ENCODE peak calls at places on chromosomes 2 and 18, in ten cellular contexts. One of them, this sample, is unnamed.

GRCh38 chr2:219514196-219514761 is at the start of gene ASIC4:
- DNase-seq in psoas muscle: no peak
- DNase-seq in heart left ventricle: no peak
- DNase-seq in cardiac muscle cell: peak; percentile 62
- DNase-seq in sigmoid colon: no peak
- DNase-seq in pancreas: no peak
- DNase-seq in brain microvascular endothelial cell: no peak
- DNase-seq in CD4-positive, alpha-beta memory T cell: no peak
- DNase-seq in tibial artery: no peak
- DNase-seq in NT2/D1: no peak
- DNase-seq in this sample: peak; percentile 79

GRCh38 chr18:61967242-61967891 is 74.6 kb upstream of the RNF152 start:
- DNase-seq in pancreas: no peak
- DNase-seq in tibial artery: no peak
- DNase-seq in sigmoid colon: no peak
- DNase-seq in brain microvascular endothelial cell: no peak
- DNase-seq in CD4-positive, alpha-beta memory T cell: no peak
- DNase-seq in cardiac muscle cell: no peak
- DNase-seq in heart left ventricle: no peak
- DNase-seq in NT2/D1: no peak
- DNase-seq in psoas muscle: no peak
- DNase-seq in this sample: no peak

GRCh38 chr2:18749912-18750526 is 160.7 kb upstream of the NT5C1B start:
- DNase-seq in CD4-positive, alpha-beta memory T cell: no peak
- DNase-seq in pancreas: no peak
- DNase-seq in NT2/D1: peak; percentile 25
- DNase-seq in brain microvascular endothelial cell: peak; percentile 60
- DNase-seq in psoas muscle: peak; percentile 21
- DNase-seq in tibial artery: peak; percentile 62
- DNase-seq in heart left ventricle: no peak
- DNase-seq in cardiac muscle cell: peak; percentile 68
- DNase-seq in sigmoid colon: peak; percentile 77
- DNase-seq in this sample: peak; percentile 7

GRCh38 chr2:86225581-86225980 is 26.3 kb downstream of the MRPL35 start:
- DNase-seq in sigmoid colon: peak; percentile 92
- DNase-seq in CD4-positive, alpha-beta memory T cell: no peak
- DNase-seq in NT2/D1: no peak
- DNase-seq in heart left ventricle: peak; percentile 85
- DNase-seq in cardiac muscle cell: peak; percentile 29
- DNase-seq in pancreas: no peak
- DNase-seq in brain microvascular endothelial cell: peak; percentile 12
- DNase-seq in tibial artery: peak; percentile 70
- DNase-seq in psoas muscle: peak; percentile 64
- DNase-seq in this sample: no peak

GRCh38 chr18:5106730-5107129 is 90.3 kb downstream of the AKAIN1 start:
- DNase-seq in CD4-positive, alpha-beta memory T cell: no peak
- DNase-seq in psoas muscle: no peak
- DNase-seq in pancreas: no peak
- DNase-seq in cardiac muscle cell: no peak
- DNase-seq in brain microvascular endothelial cell: no peak
- DNase-seq in NT2/D1: no peak
- DNase-seq in heart left ventricle: no peak
- DNase-seq in sigmoid colon: no peak
- DNase-seq in tibial artery: no peak
- DNase-seq in this sample: no peak

GRCh38 chr2:231922945-231923344 is 3.3 kb downstream of the NPPC start:
- DNase-seq in NT2/D1: no peak
- DNase-seq in sigmoid colon: no peak
- DNase-seq in pancreas: peak; percentile 24
- DNase-seq in psoas muscle: no peak
- DNase-seq in tibial artery: peak; percentile 9
- DNase-seq in cardiac muscle cell: no peak
- DNase-seq in brain microvascular endothelial cell: no peak
- DNase-seq in CD4-positive, alpha-beta memory T cell: no peak
- DNase-seq in heart left ventricle: peak; percentile 32
- DNase-seq in this sample: peak; percentile 21

GRCh38 chr18:3037423-3037915 is 24.5 kb upstream of the LPIN2 start:
- DNase-seq in cardiac muscle cell: no peak
- DNase-seq in psoas muscle: no peak
- DNase-seq in heart left ventricle: no peak
- DNase-seq in brain microvascular endothelial cell: peak; percentile 57
- DNase-seq in NT2/D1: no peak
- DNase-seq in sigmoid colon: no peak
- DNase-seq in tibial artery: no peak
- DNase-seq in CD4-positive, alpha-beta memory T cell: no peak
- DNase-seq in pancreas: no peak
- DNase-seq in this sample: no peak

GRCh38 chr2:152924722-152925121 is 206.3 kb downstream of the ARL6IP6 start:
- DNase-seq in sigmoid colon: peak; percentile 79
- DNase-seq in CD4-positive, alpha-beta memory T cell: no peak
- DNase-seq in tibial artery: no peak
- DNase-seq in brain microvascular endothelial cell: no peak
- DNase-seq in cardiac muscle cell: no peak
- DNase-seq in pancreas: no peak
- DNase-seq in psoas muscle: no peak
- DNase-seq in heart left ventricle: no peak
- DNase-seq in NT2/D1: no peak
- DNase-seq in this sample: no peak

DNA sequence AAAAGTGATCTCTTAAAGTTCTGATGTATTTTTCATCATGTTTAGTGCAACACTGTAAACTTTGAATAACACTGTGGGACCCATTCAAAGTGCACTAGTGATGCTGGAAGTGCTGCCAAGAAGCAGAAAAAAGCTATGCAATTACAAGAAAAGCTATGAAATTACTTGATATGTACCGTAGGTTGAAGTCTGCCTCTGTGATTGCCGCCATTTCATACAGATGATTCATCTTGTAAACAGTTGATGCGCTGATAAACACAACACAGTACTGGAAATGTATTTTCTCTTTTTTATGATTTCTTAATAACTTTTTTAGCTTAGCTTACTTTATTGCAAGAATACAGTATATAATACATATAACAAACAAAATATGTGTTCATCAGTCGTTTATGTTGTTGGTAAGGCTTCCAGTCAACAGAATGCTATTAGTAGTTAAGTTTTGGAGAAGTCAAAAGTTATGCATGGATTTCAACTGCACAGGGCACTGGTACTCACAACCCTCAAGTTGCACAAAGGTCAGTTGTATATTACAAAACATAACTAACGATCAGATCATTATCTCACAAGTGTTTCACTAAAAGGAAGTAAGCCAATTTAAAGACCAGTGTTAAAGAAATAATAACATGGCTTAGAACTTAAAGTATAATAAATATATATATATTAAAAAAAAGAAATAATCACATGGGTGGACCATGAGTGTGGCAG is 82.0 kb downstream of the SGPP2 start:
- DNase-seq in tibial artery: no peak
- DNase-seq in pancreas: no peak
- DNase-seq in psoas muscle: no peak
- DNase-seq in sigmoid colon: no peak
- DNase-seq in heart left ventricle: no peak
- DNase-seq in brain microvascular endothelial cell: no peak
- DNase-seq in NT2/D1: no peak
- DNase-seq in CD4-positive, alpha-beta memory T cell: no peak
- DNase-seq in cardiac muscle cell: no peak
- DNase-seq in this sample: no peak
- H3K27me3 ChIP-seq in tibial artery: no peaks in the 10 kb centered on the region
- H3K27me3 ChIP-seq in pancreas: no peaks in the 10 kb centered on the region
- H3K27me3 ChIP-seq in psoas muscle: no peaks in the 10 kb centered on the region
- H3K27me3 ChIP-seq in sigmoid colon: no peaks in the 10 kb centered on the region
- H3K27me3 ChIP-seq in heart left ventricle: no peaks in the 10 kb centered on the region
- H3K27me3 ChIP-seq in brain microvascular endothelial cell: no peaks in the 10 kb centered on the region
- H3K27me3 ChIP-seq in NT2/D1: no peaks in the 10 kb centered on the region
- H3K27me3 ChIP-seq in CD4-positive, alpha-beta memory T cell: no peaks in the 10 kb centered on the region
- H3K27me3 ChIP-seq in cardiac muscle cell: no peaks in the 10 kb centered on the region
- H3K27me3 ChIP-seq in this sample: no peaks in the 10 kb centered on the region

GRCh38 chr18:77114070-77114563 is 18.5 kb downstream of the MBP start:
- DNase-seq in CD4-positive, alpha-beta memory T cell: no peak
- DNase-seq in heart left ventricle: no peak
- DNase-seq in psoas muscle: no peak
- DNase-seq in sigmoid colon: no peak
- DNase-seq in pancreas: no peak
- DNase-seq in tibial artery: no peak
- DNase-seq in cardiac muscle cell: no peak
- DNase-seq in NT2/D1: no peak
- DNase-seq in brain microvascular endothelial cell: no peak
- DNase-seq in this sample: no peak

GRCh38 chr18:77113361-77114069 is 19.1 kb downstream of the MBP start:
- DNase-seq in pancreas: no peak
- DNase-seq in psoas muscle: no peak
- DNase-seq in heart left ventricle: peak; percentile 45
- DNase-seq in NT2/D1: no peak
- DNase-seq in brain microvascular endothelial cell: no peak
- DNase-seq in cardiac muscle cell: no peak
- DNase-seq in CD4-positive, alpha-beta memory T cell: no peak
- DNase-seq in tibial artery: no peak
- DNase-seq in sigmoid colon: no peak
- DNase-seq in this sample: peak; percentile 44

GRCh38 chr18:77111449-77112160 is 21.0 kb downstream of the MBP start:
- DNase-seq in heart left ventricle: peak; percentile 55
- DNase-seq in pancreas: no peak
- DNase-seq in tibial artery: no peak
- DNase-seq in cardiac muscle cell: no peak
- DNase-seq in psoas muscle: no peak
- DNase-seq in brain microvascular endothelial cell: no peak
- DNase-seq in NT2/D1: no peak
- DNase-seq in CD4-positive, alpha-beta memory T cell: no peak
- DNase-seq in sigmoid colon: peak; percentile 68
- DNase-seq in this sample: no peak

GRCh38 chr18:77110936-77111335 is 21.6 kb downstream of the MBP start:
- DNase-seq in psoas muscle: no peak
- DNase-seq in NT2/D1: no peak
- DNase-seq in heart left ventricle: no peak
- DNase-seq in brain microvascular endothelial cell: no peak
- DNase-seq in CD4-positive, alpha-beta memory T cell: no peak
- DNase-seq in cardiac muscle cell: no peak
- DNase-seq in pancreas: no peak
- DNase-seq in tibial artery: no peak
- DNase-seq in sigmoid colon: no peak
- DNase-seq in this sample: no peak

DNA sequence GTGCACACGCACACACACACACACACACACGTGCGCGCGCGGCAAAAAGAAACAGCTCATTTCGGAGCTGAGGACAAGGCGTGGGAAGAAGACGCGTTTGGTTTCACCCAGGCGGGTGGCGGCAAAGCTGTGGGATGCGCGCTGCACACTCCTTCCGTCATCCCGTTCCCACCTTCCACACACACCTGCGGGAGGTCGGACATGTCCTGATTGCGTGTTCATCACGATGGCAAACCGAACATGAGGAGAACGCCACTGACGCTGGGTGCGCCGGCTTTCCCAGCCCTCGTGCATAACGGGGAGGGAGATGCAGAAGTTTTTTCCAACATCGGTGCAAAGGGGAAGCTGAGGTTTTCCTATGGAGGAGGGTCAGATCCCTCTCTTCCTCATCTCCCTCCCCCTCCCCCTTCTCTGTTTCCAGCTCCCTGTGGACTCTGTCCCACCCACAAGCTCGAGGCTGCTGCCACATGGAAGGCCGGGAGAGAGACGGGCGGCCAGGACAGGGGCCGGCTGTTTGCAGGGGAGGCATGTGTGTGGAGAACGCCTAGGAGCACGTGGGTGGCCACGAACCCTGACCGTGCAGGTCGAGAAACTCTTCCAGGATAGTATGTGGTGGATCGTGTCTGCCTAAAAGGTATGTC is 20.3 kb downstream of the MBP start:
- DNase-seq in brain microvascular endothelial cell: no peak
- DNase-seq in CD4-positive, alpha-beta memory T cell: no peak
- DNase-seq in sigmoid colon: peak; percentile 71
- DNase-seq in pancreas: no peak
- DNase-seq in cardiac muscle cell: no peak
- DNase-seq in psoas muscle: no peak
- DNase-seq in tibial artery: no peak
- DNase-seq in heart left ventricle: peak; percentile 72
- DNase-seq in NT2/D1: no peak
- DNase-seq in this sample: peak; percentile 50
- H3K4me3 ChIP-seq in brain microvascular endothelial cell: no peak overlapping the region
- H3K4me3 ChIP-seq in CD4-positive, alpha-beta memory T cell: no peak overlapping the region
- H3K4me3 ChIP-seq in sigmoid colon: peak overlapping the region; percentile 9
- H3K4me3 ChIP-seq in pancreas: no peak overlapping the region
- H3K4me3 ChIP-seq in cardiac muscle cell: no peak overlapping the region
- H3K4me3 ChIP-seq in psoas muscle: peak overlapping the region; percentile 0
- H3K4me3 ChIP-seq in tibial artery: no peak overlapping the region
- H3K4me3 ChIP-seq in heart left ventricle: no peak overlapping the region
- H3K4me3 ChIP-seq in NT2/D1: no peak overlapping the region
- H3K4me3 ChIP-seq in this sample: no peak overlapping the region

GRCh38 chr2:84885111-84885510 is 4.2 kb upstream of the TRABD2A start:
- DNase-seq in brain microvascular endothelial cell: no peak
- DNase-seq in sigmoid colon: no peak
- DNase-seq in heart left ventricle: no peak
- DNase-seq in tibial artery: no peak
- DNase-seq in pancreas: no peak
- DNase-seq in cardiac muscle cell: no peak
- DNase-seq in NT2/D1: no peak
- DNase-seq in psoas muscle: no peak
- DNase-seq in CD4-positive, alpha-beta memory T cell: no peak
- DNase-seq in this sample: no peak

GRCh38 chr2:84882775-84883550 is 2.1 kb upstream of the TRABD2A start:
- DNase-seq in CD4-positive, alpha-beta memory T cell: no peak
- DNase-seq in psoas muscle: no peak
- DNase-seq in tibial artery: no peak
- DNase-seq in sigmoid colon: no peak
- DNase-seq in pancreas: no peak
- DNase-seq in cardiac muscle cell: no peak
- DNase-seq in NT2/D1: no peak
- DNase-seq in brain microvascular endothelial cell: peak; percentile 43
- DNase-seq in heart left ventricle: no peak
- DNase-seq in this sample: no peak

GRCh38 chr2:84882415-84882738 is 1.5 kb upstream of the TRABD2A start:
- DNase-seq in NT2/D1: no peak
- DNase-seq in brain microvascular endothelial cell: no peak
- DNase-seq in heart left ventricle: no peak
- DNase-seq in cardiac muscle cell: no peak
- DNase-seq in tibial artery: no peak
- DNase-seq in psoas muscle: no peak
- DNase-seq in CD4-positive, alpha-beta memory T cell: no peak
- DNase-seq in sigmoid colon: no peak
- DNase-seq in pancreas: no peak
- DNase-seq in this sample: no peak

GRCh38 chr2:84886791-84887190 is 5.9 kb upstream of the TRABD2A start:
- DNase-seq in cardiac muscle cell: no peak
- DNase-seq in NT2/D1: no peak
- DNase-seq in brain microvascular endothelial cell: no peak
- DNase-seq in sigmoid colon: peak; percentile 36
- DNase-seq in CD4-positive, alpha-beta memory T cell: no peak
- DNase-seq in pancreas: no peak
- DNase-seq in heart left ventricle: no peak
- DNase-seq in tibial artery: no peak
- DNase-seq in psoas muscle: no peak
- DNase-seq in this sample: no peak

GRCh38 chr2:84884396-84884795 is 3.5 kb upstream of the TRABD2A start:
- DNase-seq in CD4-positive, alpha-beta memory T cell: no peak
- DNase-seq in psoas muscle: no peak
- DNase-seq in sigmoid colon: no peak
- DNase-seq in tibial artery: no peak
- DNase-seq in pancreas: no peak
- DNase-seq in heart left ventricle: no peak
- DNase-seq in NT2/D1: no peak
- DNase-seq in cardiac muscle cell: no peak
- DNase-seq in brain microvascular endothelial cell: no peak
- DNase-seq in this sample: no peak
- H3K27me3 ChIP-seq in CD4-positive, alpha-beta memory T cell: no peaks in the 10 kb centered on the region
- H3K27me3 ChIP-seq in psoas muscle: peaks cover 6% of the 10 kb centered on the region
- H3K27me3 ChIP-seq in sigmoid colon: peaks cover 18% of the 10 kb centered on the region
- H3K27me3 ChIP-seq in tibial artery: peaks cover 36% of the 10 kb centered on the region
- H3K27me3 ChIP-seq in pancreas: peaks cover 10% of the 10 kb centered on the region
- H3K27me3 ChIP-seq in heart left ventricle: peaks cover 8% of the 10 kb centered on the region
- H3K27me3 ChIP-seq in NT2/D1: peaks cover 55% of the 10 kb centered on the region
- H3K27me3 ChIP-seq in cardiac muscle cell: peaks cover 55% of the 10 kb centered on the region
- H3K27me3 ChIP-seq in brain microvascular endothelial cell: peaks cover 12% of the 10 kb centered on the region
- H3K27me3 ChIP-seq in this sample: peaks cover 28% of the 10 kb centered on the region

GRCh38 chr2:144508162-144508765 is 11.7 kb downstream of the ZEB2 start:
- DNase-seq in heart left ventricle: no peak
- DNase-seq in CD4-positive, alpha-beta memory T cell: no peak
- DNase-seq in psoas muscle: no peak
- DNase-seq in sigmoid colon: no peak
- DNase-seq in NT2/D1: no peak
- DNase-seq in pancreas: no peak
- DNase-seq in tibial artery: no peak
- DNase-seq in brain microvascular endothelial cell: no peak
- DNase-seq in cardiac muscle cell: no peak
- DNase-seq in this sample: no peak

GRCh38 chr2:144509548-144510205 is 10.2 kb downstream of the ZEB2 start:
- DNase-seq in CD4-positive, alpha-beta memory T cell: no peak
- DNase-seq in tibial artery: no peak
- DNase-seq in cardiac muscle cell: no peak
- DNase-seq in sigmoid colon: no peak
- DNase-seq in pancreas: no peak
- DNase-seq in psoas muscle: no peak
- DNase-seq in NT2/D1: no peak
- DNase-seq in brain microvascular endothelial cell: no peak
- DNase-seq in heart left ventricle: no peak
- DNase-seq in this sample: no peak

GRCh38 chr2:144507441-144508161 is 12.3 kb downstream of the ZEB2 start:
- DNase-seq in CD4-positive, alpha-beta memory T cell: no peak
- DNase-seq in heart left ventricle: no peak
- DNase-seq in sigmoid colon: no peak
- DNase-seq in NT2/D1: no peak
- DNase-seq in cardiac muscle cell: no peak
- DNase-seq in psoas muscle: no peak
- DNase-seq in brain microvascular endothelial cell: no peak
- DNase-seq in pancreas: no peak
- DNase-seq in tibial artery: no peak
- DNase-seq in this sample: no peak

GRCh38 chr2:144510206-144510991 is 9.5 kb downstream of the ZEB2 start:
- DNase-seq in tibial artery: no peak
- DNase-seq in pancreas: no peak
- DNase-seq in psoas muscle: no peak
- DNase-seq in CD4-positive, alpha-beta memory T cell: peak; percentile 51
- DNase-seq in heart left ventricle: no peak
- DNase-seq in cardiac muscle cell: peak; percentile 58
- DNase-seq in NT2/D1: peak; percentile 92
- DNase-seq in sigmoid colon: no peak
- DNase-seq in brain microvascular endothelial cell: peak; percentile 85
- DNase-seq in this sample: peak; percentile 73

DNA sequence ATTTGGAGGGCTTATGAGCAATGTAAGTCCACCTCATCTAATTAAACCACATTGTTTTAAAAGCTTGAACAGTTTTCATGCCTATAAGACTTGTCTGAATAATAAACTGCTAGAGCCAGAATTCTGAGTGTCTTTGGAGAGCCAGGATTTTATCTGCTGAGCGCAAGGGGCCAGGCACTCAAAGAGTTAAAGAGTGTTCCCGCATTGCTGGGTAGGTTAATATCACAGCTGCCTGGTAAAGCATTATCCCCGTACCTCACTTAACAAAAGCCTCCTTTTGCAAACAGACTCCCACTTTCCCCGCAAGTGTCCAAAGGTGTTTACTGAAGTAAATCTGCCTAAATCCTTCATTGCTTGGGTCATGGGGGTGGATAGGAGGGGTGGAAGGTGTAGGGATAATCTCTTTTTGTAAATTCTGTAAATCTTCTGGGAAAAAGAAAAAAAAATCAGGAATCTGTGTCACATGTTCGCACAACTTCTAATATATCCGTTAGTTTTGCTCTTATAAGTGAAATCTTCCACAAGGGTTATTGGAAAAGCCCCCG is 10.8 kb downstream of the ZEB2 start:
- DNase-seq in brain microvascular endothelial cell: no peak
- DNase-seq in tibial artery: no peak
- DNase-seq in NT2/D1: no peak
- DNase-seq in psoas muscle: no peak
- DNase-seq in pancreas: no peak
- DNase-seq in CD4-positive, alpha-beta memory T cell: no peak
- DNase-seq in heart left ventricle: no peak
- DNase-seq in sigmoid colon: no peak
- DNase-seq in cardiac muscle cell: no peak
- DNase-seq in this sample: no peak
- H3K4me3 ChIP-seq in brain microvascular endothelial cell: no peak overlapping the region
- H3K4me3 ChIP-seq in tibial artery: peak overlapping the region; percentile 73
- H3K4me3 ChIP-seq in NT2/D1: no peak overlapping the region
- H3K4me3 ChIP-seq in psoas muscle: peak overlapping the region; percentile 89
- H3K4me3 ChIP-seq in pancreas: no peak overlapping the region
- H3K4me3 ChIP-seq in CD4-positive, alpha-beta memory T cell: no peak overlapping the region
- H3K4me3 ChIP-seq in heart left ventricle: peak overlapping the region; percentile 27
- H3K4me3 ChIP-seq in sigmoid colon: peak overlapping the region; percentile 10
- H3K4me3 ChIP-seq in cardiac muscle cell: no peak overlapping the region
- H3K4me3 ChIP-seq in this sample: no peak overlapping the region